ENCODE peak calls at places on chromosome 22, in nine cellular contexts. H, Y, Z, T, M, U, F, L and I are unnamed samples.

GRCh38 chr22:43862074-43862881 is at the start of gene SULT4A1:
- DNase-seq in H (no peak), Y (no peak), Z (no peak), T (peak; percentile 37), M (no peak), U (no peak), F (no peak), L (no peak), I (no peak)

GRCh38 chr22:17734197-17734596 is 40.1 kb downstream of the BID start:
- DNase-seq in H (no peak), Y (no peak), Z (no peak), T (no peak), M (no peak), U (no peak), F (no peak), L (no peak), I (no peak)

GRCh38 chr22:22228921-22229320 is 15.7 kb upstream of the VPREB1 start:
- DNase-seq in H (no peak), Y (no peak), Z (no peak), T (no peak), M (no peak), U (no peak), F (no peak), L (no peak), I (no peak)

GRCh38 chr22:29225422-29226090 is 19.9 kb downstream of the EMID1 start:
- DNase-seq in H (peak; percentile 64), Y (peak; percentile 62), Z (no peak), T (no peak), M (no peak), U (no peak), F (no peak), L (peak; percentile 49), I (peak; percentile 57)

GRCh38 chr22:36678477-36678876 is 25.1 kb downstream of the CACNG2 start:
- DNase-seq in H (no peak), Y (no peak), Z (no peak), T (no peak), M (no peak), U (no peak), F (no peak), L (no peak), I (no peak)

GRCh38 chr22:33440756-33441155 is 382.6 kb upstream of the SYN3 start:
- DNase-seq in H (no peak), Y (no peak), Z (no peak), T (no peak), M (no peak), U (no peak), F (no peak), L (no peak), I (no peak)

GRCh38 chr22:24505337-24505736 is 10.2 kb downstream of the UPB1 start:
- DNase-seq in H (no peak), Y (no peak), Z (no peak), T (no peak), M (no peak), U (no peak), F (no peak), L (no peak), I (no peak)

GRCh38 chr22:30305519-30305905 is 16.2 kb upstream of the CASTOR1 start:
- DNase-seq in H (peak; percentile 78), Y (peak; percentile 77), Z (no peak), T (no peak), M (no peak), U (no peak), F (peak; percentile 75), L (peak; percentile 73), I (no peak)

GRCh38 chr22:22892096-22893052 is 4.8 kb downstream of the IGLL5 start:
- DNase-seq in H (no peak), Y (no peak), Z (no peak), T (no peak), M (no peak), U (no peak), F (no peak), L (no peak), I (no peak)

GRCh38 chr22:50691521-50691920 is 18.9 kb downstream of the SHANK3 start:
- DNase-seq in H (no peak), Y (no peak), Z (no peak), T (peak; percentile 33), M (peak; percentile 8), U (no peak), F (peak; percentile 43), L (no peak), I (no peak)

GRCh38 chr22:27327981-27328721 is 473.4 kb downstream of the MN1 start:
- DNase-seq in H (no peak), Y (no peak), Z (no peak), T (no peak), M (no peak), U (no peak), F (no peak), L (no peak), I (no peak)

GRCh38 chr22:38271927-38272372 is 860 bp downstream of the TMEM184B start:
- DNase-seq in H (no peak), Y (no peak), Z (no peak), T (peak; percentile 59), M (no peak), U (peak; percentile 74), F (peak; percentile 11), L (peak; percentile 80), I (peak; percentile 72)

GRCh38 chr22:23220485-23221350 is 40.4 kb downstream of the BCR start:
- DNase-seq in H (peak; percentile 15), Y (peak; percentile 52), Z (no peak), T (peak; percentile 41), M (no peak), U (no peak), F (peak; percentile 26), L (peak; percentile 64), I (no peak)

GRCh38 chr22:50641696-50642607 is 14.0 kb upstream of the ARSA start:
- DNase-seq in H (no peak), Y (no peak), Z (no peak), T (no peak), M (no peak), U (no peak), F (no peak), L (no peak), I (no peak)

GRCh38 chr22:47759909-47760308 is 997.5 kb downstream of the TBC1D22A start:
- DNase-seq in H (no peak), Y (no peak), Z (no peak), T (no peak), M (no peak), U (no peak), F (no peak), L (no peak), I (no peak)
- H3K9me3 ChIP-seq in H (peaks cover 12% of the 10 kb centered on the region), Y (no peaks in the 10 kb centered on the region), Z (peaks cover 54% of the 10 kb centered on the region), T (no peaks in the 10 kb centered on the region), M (no peaks in the 10 kb centered on the region), U (no peaks in the 10 kb centered on the region), F (no peaks in the 10 kb centered on the region), L (no peaks in the 10 kb centered on the region), I (peaks cover 12% of the 10 kb centered on the region)

DNA sequence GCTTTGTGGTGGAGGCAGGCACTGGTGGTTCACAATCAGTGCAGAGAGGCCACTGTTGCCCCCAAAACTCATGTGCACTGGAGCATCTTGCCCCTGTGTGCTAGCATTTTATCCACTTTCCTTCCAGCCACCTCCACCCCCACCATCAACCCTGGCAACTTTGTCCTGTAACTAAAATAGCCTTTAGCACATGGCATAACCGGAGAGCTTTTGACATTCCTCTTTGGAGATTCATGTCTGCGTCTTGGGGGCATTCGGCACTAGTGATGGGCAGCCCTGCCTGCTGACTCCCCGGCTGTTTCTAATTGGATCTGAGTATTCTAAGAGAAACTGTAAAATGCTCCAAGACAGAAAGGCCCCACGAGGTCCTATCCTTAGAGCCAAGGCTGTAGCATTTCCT is 15.8 kb downstream of the SHISA8 start:
- DNase-seq in H (no peak), Y (peak; percentile 32), Z (no peak), T (no peak), M (no peak), U (no peak), F (no peak), L (no peak), I (no peak)
- H3K9me3 ChIP-seq in H (no peaks in the 10 kb centered on the region), Y (no peaks in the 10 kb centered on the region), Z (no peaks in the 10 kb centered on the region), T (no peaks in the 10 kb centered on the region), M (no peaks in the 10 kb centered on the region), U (no peaks in the 10 kb centered on the region), F (no peaks in the 10 kb centered on the region), L (no peaks in the 10 kb centered on the region), I (peaks cover 2% of the 10 kb centered on the region)

GRCh38 chr22:39317084-39317755 is 2.2 kb downstream of the RPL3 start:
- DNase-seq in H (no peak), Y (no peak), Z (no peak), T (peak; percentile 52), M (no peak), U (no peak), F (no peak), L (no peak), I (no peak)
- H3K9me3 ChIP-seq in H (no peaks in the 10 kb centered on the region), Y (no peaks in the 10 kb centered on the region), Z (no peaks in the 10 kb centered on the region), T (no peaks in the 10 kb centered on the region), M (no peaks in the 10 kb centered on the region), U (no peaks in the 10 kb centered on the region), F (no peaks in the 10 kb centered on the region), L (no peaks in the 10 kb centered on the region), I (no peaks in the 10 kb centered on the region)

GRCh38 chr22:48749555-48750227 is 1078.0 kb downstream of the BRD1 start:
- DNase-seq in H (no peak), Y (no peak), Z (no peak), T (no peak), M (no peak), U (no peak), F (no peak), L (no peak), I (peak; percentile 21)
- H3K9me3 ChIP-seq in H (no peaks in the 10 kb centered on the region), Y (no peaks in the 10 kb centered on the region), Z (peaks cover 99% of the 10 kb centered on the region), T (no peaks in the 10 kb centered on the region), M (no peaks in the 10 kb centered on the region), U (no peaks in the 10 kb centered on the region), F (no peaks in the 10 kb centered on the region), L (no peaks in the 10 kb centered on the region), I (no peaks in the 10 kb centered on the region)